ENCODE peak calls at places on chromosomes 11 and 22, in six cellular contexts. One of them, this sample, is unnamed.
A peak's percentile ranks its signal among the peaks of the same experiment; 100 is the strongest.

GRCh38 chr11:12397953-12398352 is 20.6 kb downstream of the PARVA start:
- DNase-seq in GM23338: no peak
- DNase-seq in astrocyte of the spinal cord: peak; percentile 91
- DNase-seq in heart left ventricle: peak; percentile 75
- DNase-seq in AG09319: peak; percentile 93
- DNase-seq in right lobe of liver: no peak
- DNase-seq in this sample: no peak

GRCh38 chr11:78586452-78587046 is 11.9 kb upstream of the NARS2 start:
- DNase-seq in GM23338: peak; percentile 47
- DNase-seq in astrocyte of the spinal cord: no peak
- DNase-seq in heart left ventricle: no peak
- DNase-seq in AG09319: no peak
- DNase-seq in right lobe of liver: no peak
- DNase-seq in this sample: no peak

GRCh38 chr22:37176464-37177061 is 11.5 kb downstream of the C1QTNF6 start:
- DNase-seq in GM23338: no peak
- DNase-seq in astrocyte of the spinal cord: peak; percentile 57
- DNase-seq in heart left ventricle: peak; percentile 87
- DNase-seq in AG09319: no peak
- DNase-seq in right lobe of liver: peak; percentile 60
- DNase-seq in this sample: no peak

GRCh38 chr22:30732426-30732825 is 37.8 kb downstream of the OSBP2 start:
- DNase-seq in GM23338: peak; percentile 41
- DNase-seq in astrocyte of the spinal cord: no peak
- DNase-seq in heart left ventricle: no peak
- DNase-seq in AG09319: no peak
- DNase-seq in right lobe of liver: no peak
- DNase-seq in this sample: no peak

GRCh38 chr11:2886191-2886894 is 768 bp upstream of the CDKN1C start:
- DNase-seq in GM23338: peak; percentile 65
- DNase-seq in astrocyte of the spinal cord: peak; percentile 17
- DNase-seq in heart left ventricle: no peak
- DNase-seq in AG09319: no peak
- DNase-seq in right lobe of liver: peak; percentile 48
- DNase-seq in this sample: peak; percentile 80

GRCh38 chr22:37345863-37346514 is 63.7 kb downstream of the CYTH4 start:
- DNase-seq in GM23338: no peak
- DNase-seq in astrocyte of the spinal cord: peak; percentile 71
- DNase-seq in heart left ventricle: no peak
- DNase-seq in AG09319: peak; percentile 78
- DNase-seq in right lobe of liver: no peak
- DNase-seq in this sample: no peak

GRCh38 chr22:20028855-20029549 is 8.1 kb downstream of the TANGO2 start:
- DNase-seq in GM23338: no peak
- DNase-seq in astrocyte of the spinal cord: no peak
- DNase-seq in heart left ventricle: peak; percentile 53
- DNase-seq in AG09319: no peak
- DNase-seq in right lobe of liver: no peak
- DNase-seq in this sample: no peak

GRCh38 chr22:35257002-35257320 is 332 bp upstream of the HMGXB4 start:
- DNase-seq in GM23338: no peak
- DNase-seq in astrocyte of the spinal cord: no peak
- DNase-seq in heart left ventricle: no peak
- DNase-seq in AG09319: no peak
- DNase-seq in right lobe of liver: no peak
- DNase-seq in this sample: no peak

GRCh38 chr11:96267001-96267489 is 76.0 kb downstream of the MAML2 start:
- DNase-seq in GM23338: no peak
- DNase-seq in astrocyte of the spinal cord: no peak
- DNase-seq in heart left ventricle: no peak
- DNase-seq in AG09319: no peak
- DNase-seq in right lobe of liver: no peak
- DNase-seq in this sample: no peak

GRCh38 chr11:32895471-32895870 is 2.9 kb downstream of the QSER1 start:
- DNase-seq in GM23338: no peak
- DNase-seq in astrocyte of the spinal cord: no peak
- DNase-seq in heart left ventricle: no peak
- DNase-seq in AG09319: no peak
- DNase-seq in right lobe of liver: no peak
- DNase-seq in this sample: no peak

GRCh38 chr11:75562048-75562835 is at the start of gene SERPINH1:
- DNase-seq in GM23338: peak; percentile 94
- DNase-seq in astrocyte of the spinal cord: peak; percentile 87
- DNase-seq in heart left ventricle: peak; percentile 92
- DNase-seq in AG09319: peak; percentile 81
- DNase-seq in right lobe of liver: peak; percentile 85
- DNase-seq in this sample: peak; percentile 83

GRCh38 chr11:12319734-12320387 is 57.5 kb upstream of the PARVA start:
- DNase-seq in GM23338: no peak
- DNase-seq in astrocyte of the spinal cord: no peak
- DNase-seq in heart left ventricle: no peak
- DNase-seq in AG09319: peak; percentile 41
- DNase-seq in right lobe of liver: no peak
- DNase-seq in this sample: no peak

GRCh38 chr11:57368106-57368826 is 12.7 kb downstream of the PRG3 start:
- DNase-seq in GM23338: no peak
- DNase-seq in astrocyte of the spinal cord: no peak
- DNase-seq in heart left ventricle: no peak
- DNase-seq in AG09319: no peak
- DNase-seq in right lobe of liver: no peak
- DNase-seq in this sample: no peak

GRCh38 chr11:61728066-61728939 is 24.1 kb upstream of the MYRF start:
- DNase-seq in GM23338: peak; percentile 41
- DNase-seq in astrocyte of the spinal cord: no peak
- DNase-seq in heart left ventricle: no peak
- DNase-seq in AG09319: no peak
- DNase-seq in right lobe of liver: no peak
- DNase-seq in this sample: no peak
- TF ChIP-seq CTCF in GM23338: no peak
- TF ChIP-seq CTCF in astrocyte of the spinal cord: no peak
- TF ChIP-seq CTCF in heart left ventricle: no peak
- TF ChIP-seq CTCF in AG09319: no peak
- TF ChIP-seq CTCF in right lobe of liver: no peak
- TF ChIP-seq CTCF in this sample: peak; percentile 34

DNA sequence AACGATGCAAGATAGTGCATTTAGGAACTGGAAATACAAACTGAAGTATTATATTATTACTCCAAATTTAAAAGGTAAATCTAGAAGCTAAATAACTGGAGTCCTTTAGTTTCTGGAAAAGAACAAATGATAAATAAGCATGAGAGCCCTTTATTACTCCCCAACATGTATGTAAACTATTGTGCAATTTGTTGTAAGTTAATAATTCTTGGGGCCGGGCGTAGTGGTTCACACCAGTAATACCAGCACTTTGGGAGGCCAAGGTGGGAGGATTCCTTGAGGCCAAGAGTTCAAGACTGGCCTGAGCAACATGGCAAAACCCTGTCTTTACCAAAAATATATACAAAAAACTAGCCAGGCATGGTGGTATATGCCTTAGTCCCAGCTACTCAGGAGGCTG is 11.1 kb downstream of the SGSM3 start:
- DNase-seq in GM23338: no peak
- DNase-seq in astrocyte of the spinal cord: no peak
- DNase-seq in heart left ventricle: no peak
- DNase-seq in AG09319: no peak
- DNase-seq in right lobe of liver: no peak
- DNase-seq in this sample: no peak
- TF ChIP-seq CTCF in GM23338: no peak
- TF ChIP-seq CTCF in astrocyte of the spinal cord: no peak
- TF ChIP-seq CTCF in heart left ventricle: no peak
- TF ChIP-seq CTCF in AG09319: no peak
- TF ChIP-seq CTCF in right lobe of liver: no peak
- TF ChIP-seq CTCF in this sample: no peak

GRCh38 chr11:4891996-4892640 is 10.4 kb downstream of the OR51T1 start:
- DNase-seq in GM23338: peak; percentile 16
- DNase-seq in astrocyte of the spinal cord: peak; percentile 94
- DNase-seq in heart left ventricle: no peak
- DNase-seq in AG09319: peak; percentile 49
- DNase-seq in right lobe of liver: no peak
- DNase-seq in this sample: no peak
- TF ChIP-seq CTCF in GM23338: no peak
- TF ChIP-seq CTCF in astrocyte of the spinal cord: peak; percentile 30
- TF ChIP-seq CTCF in heart left ventricle: peak; percentile 31
- TF ChIP-seq CTCF in AG09319: peak; percentile 2
- TF ChIP-seq CTCF in right lobe of liver: no peak
- TF ChIP-seq CTCF in this sample: no peak

GRCh38 chr11:1052133-1053011 is 15.9 kb upstream of the MUC6 start:
- DNase-seq in GM23338: no peak
- DNase-seq in astrocyte of the spinal cord: no peak
- DNase-seq in heart left ventricle: peak; percentile 49
- DNase-seq in AG09319: no peak
- DNase-seq in right lobe of liver: peak; percentile 16
- DNase-seq in this sample: no peak
- TF ChIP-seq CTCF in GM23338: no peak
- TF ChIP-seq CTCF in astrocyte of the spinal cord: no peak
- TF ChIP-seq CTCF in heart left ventricle: no peak
- TF ChIP-seq CTCF in AG09319: no peak
- TF ChIP-seq CTCF in right lobe of liver: no peak
- TF ChIP-seq CTCF in this sample: no peak

This sample was measured in H1.